ENCODE peak calls at places on chromosome 17, in five cellular contexts. K is AG10803, G is IMR-90, F is ascending aorta, Q is cardiac muscle cell. L is an unnamed sample.

GRCh38 chr17:5111402-5112204 is at the start of gene ZNF232:
- DNase-seq in Q (peak), G (peak), K (peak), F (peak), L (peak)

GRCh38 chr17:46885956-46886663 is 34.7 kb downstream of the WNT9B start:
- DNase-seq in K (no peak), G (no peak), Q (no peak), F (no peak), L (no peak)

GRCh38 chr17:46010597-46011186 is 11.6 kb downstream of the STH start:
- DNase-seq in Q (no peak), F (no peak), K (no peak), G (no peak), L (no peak)

GRCh38 chr17:53525590-53525989 is 297.1 kb upstream of the KIF2B start:
- DNase-seq in K (no peak), Q (no peak), G (no peak), F (no peak), L (no peak)

GRCh38 chr17:31820691-31821435 is 38.2 kb downstream of the COPRS start:
- DNase-seq in G (peak), F (no peak), K (no peak), Q (no peak), L (peak)

GRCh38 chr17:77591231-77591785 is 367.2 kb upstream of the TNRC6C start:
- DNase-seq in G (no peak), Q (no peak), F (no peak), K (no peak), L (no peak)

GRCh38 chr17:41494524-41494923 is 4.8 kb upstream of the KRT36 start:
- DNase-seq in K (peak), Q (no peak), G (peak), F (no peak), L (peak)

GRCh38 chr17:76969598-76970172 is 101.5 kb downstream of the MGAT5B start:
- DNase-seq in Q (no peak), K (no peak), G (no peak), F (no peak), L (no peak)

GRCh38 chr17:60040843-60041242 is 37.9 kb downstream of the HEATR6 start:
- DNase-seq in G (no peak), K (no peak), F (no peak), Q (no peak), L (no peak)

GRCh38 chr17:17171991-17172939 is 33.9 kb downstream of the PLD6 start:
- DNase-seq in G (no peak), F (no peak), K (no peak), Q (no peak), L (no peak)

DNA sequence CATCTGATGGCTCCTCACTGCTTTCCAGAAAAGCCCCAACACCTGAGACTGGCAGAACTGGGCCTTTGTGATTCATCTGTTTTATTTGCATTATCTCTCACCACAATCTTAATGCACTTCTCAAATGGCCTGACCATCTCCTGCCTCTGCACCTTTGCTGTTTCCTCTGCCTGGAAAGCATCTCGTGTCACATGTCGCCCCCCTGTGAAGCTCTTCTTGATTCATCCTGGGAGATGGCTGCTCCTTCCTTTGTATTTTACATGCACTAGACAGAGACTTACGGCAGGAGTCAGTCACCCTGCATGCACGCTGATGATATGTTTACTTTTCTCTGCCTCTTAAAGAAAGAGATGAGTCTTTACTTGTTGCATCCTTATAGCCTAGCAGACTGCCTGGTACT is 30.0 kb downstream of the HNF1B start:
- DNase-seq in G (peak), F (no peak), K (no peak), Q (no peak), L (peak)
- TF ChIP-seq CTCF in G (peak), F (no peak), K (no peak), Q (no peak), L (no peak)

DNA sequence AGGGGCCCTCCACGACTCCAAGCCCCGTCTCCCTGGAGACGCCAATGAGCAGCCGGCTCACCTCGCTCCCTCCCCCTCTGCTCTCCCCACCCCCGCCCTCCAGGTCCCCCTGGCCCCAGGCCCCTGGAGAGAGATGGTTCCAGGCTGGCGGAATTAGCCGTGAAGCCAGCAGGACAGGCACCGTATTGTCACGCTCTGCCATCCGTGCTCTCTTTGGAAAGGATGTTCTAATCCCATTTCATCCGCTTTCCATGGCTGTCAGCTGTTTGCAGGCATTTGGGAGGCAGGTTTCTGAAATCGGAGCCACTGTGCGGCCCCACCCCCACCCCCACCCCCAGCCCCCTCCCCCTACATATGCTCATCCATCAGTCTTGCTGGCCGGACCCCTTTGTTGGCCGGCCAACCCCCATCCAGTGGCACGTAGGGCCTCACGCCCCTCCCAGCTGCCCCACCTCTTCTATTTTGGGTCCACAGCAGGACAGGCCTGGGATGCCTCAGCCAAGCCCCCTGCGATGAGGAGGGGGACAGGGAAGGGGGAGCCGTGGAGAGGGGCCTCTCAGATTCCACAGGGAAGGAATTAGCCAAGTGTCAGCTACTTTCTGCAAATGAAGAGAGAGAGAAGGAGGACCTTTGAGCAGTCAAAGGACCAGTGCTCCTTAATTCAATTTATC is 30.8 kb downstream of the SDK2 start:
- DNase-seq in Q (no peak), F (no peak), K (no peak), G (no peak), L (no peak)
- H3K4me3 ChIP-seq in Q (peak), F (no peak), K (no peak), G (no peak), L (no peak)

GRCh38 chr17:36486204-36487194 is at the start of gene ZNHIT3:
- DNase-seq in K (peak), G (peak), F (peak), Q (peak), L (peak)
- TF ChIP-seq CTCF in K (no peak), G (no peak), F (no peak), Q (no peak), L (no peak)

GRCh38 chr17:79779088-79779529 is 1.2 kb downstream of the CBX2 start:
- DNase-seq in G (no peak), F (no peak), K (no peak), Q (no peak), L (no peak)
- H3K4me3 ChIP-seq in G (peak), F (no peak), K (no peak), Q (peak), L (peak)

L was measured in cardiac fibroblast.